ENCODE peak calls at places on chromosome 6, in nine cellular contexts. A, N, Z, Y, I, M, B, D and O are unnamed samples.

GRCh38 chr6:55886185-55886836 is 10.9 kb upstream of the BMP5 start:
- DNase-seq in B (peak; percentile 10), D (no peak), N (no peak), Z (no peak), I (no peak), M (peak; percentile 30), Y (no peak), A (no peak), O (no peak)

GRCh38 chr6:13278991-13279390 is 49.3 kb downstream of the TBC1D7 start:
- DNase-seq in B (no peak), M (no peak), Z (no peak), D (no peak), I (no peak), Y (no peak), N (no peak), A (no peak), O (peak; percentile 14)

GRCh38 chr6:43963203-43963602 is 164.0 kb downstream of the MRPL14 start:
- DNase-seq in D (no peak), Y (no peak), I (no peak), A (no peak), N (peak; percentile 43), B (no peak), Z (no peak), M (no peak), O (no peak)

GRCh38 chr6:82025271-82025670 is 222.3 kb downstream of the IBTK start:
- DNase-seq in I (no peak), Y (no peak), Z (no peak), B (no peak), A (no peak), N (no peak), D (no peak), M (no peak), O (no peak)

GRCh38 chr6:40634429-40634828 is 47.3 kb upstream of the LRFN2 start:
- DNase-seq in I (no peak), Z (no peak), B (no peak), Y (no peak), A (no peak), D (no peak), M (no peak), N (no peak), O (no peak)

GRCh38 chr6:75882734-75883133 is 133.7 kb downstream of the MYO6 start:
- DNase-seq in Y (no peak), Z (no peak), I (no peak), A (peak; percentile 21), N (no peak), B (no peak), M (peak; percentile 84), D (no peak), O (peak; percentile 48)

GRCh38 chr6:167744681-167745659 is 81.7 kb upstream of the AFDN start:
- DNase-seq in B (no peak), N (peak; percentile 73), M (no peak), I (no peak), A (no peak), Z (no peak), Y (no peak), D (no peak), O (no peak)

GRCh38 chr6:15299430-15300131 is 53.7 kb downstream of the JARID2 start:
- DNase-seq in Z (no peak), I (peak; percentile 35), Y (peak; percentile 72), B (peak; percentile 96), N (no peak), A (no peak), D (peak; percentile 71), M (no peak), O (no peak)

GRCh38 chr6:110938176-110938575 is 20.3 kb upstream of the GTF3C6 start:
- DNase-seq in Y (no peak), D (no peak), A (no peak), N (no peak), I (no peak), M (peak; percentile 73), Z (no peak), B (no peak), O (no peak)
- H3K4me3 ChIP-seq in Y (no peak overlapping the region), D (no peak overlapping the region), A (no peak overlapping the region), N (no peak overlapping the region), I (no peak overlapping the region), M (no peak overlapping the region), Z (no peak overlapping the region), B (no peak overlapping the region), O (no peak overlapping the region)

DNA sequence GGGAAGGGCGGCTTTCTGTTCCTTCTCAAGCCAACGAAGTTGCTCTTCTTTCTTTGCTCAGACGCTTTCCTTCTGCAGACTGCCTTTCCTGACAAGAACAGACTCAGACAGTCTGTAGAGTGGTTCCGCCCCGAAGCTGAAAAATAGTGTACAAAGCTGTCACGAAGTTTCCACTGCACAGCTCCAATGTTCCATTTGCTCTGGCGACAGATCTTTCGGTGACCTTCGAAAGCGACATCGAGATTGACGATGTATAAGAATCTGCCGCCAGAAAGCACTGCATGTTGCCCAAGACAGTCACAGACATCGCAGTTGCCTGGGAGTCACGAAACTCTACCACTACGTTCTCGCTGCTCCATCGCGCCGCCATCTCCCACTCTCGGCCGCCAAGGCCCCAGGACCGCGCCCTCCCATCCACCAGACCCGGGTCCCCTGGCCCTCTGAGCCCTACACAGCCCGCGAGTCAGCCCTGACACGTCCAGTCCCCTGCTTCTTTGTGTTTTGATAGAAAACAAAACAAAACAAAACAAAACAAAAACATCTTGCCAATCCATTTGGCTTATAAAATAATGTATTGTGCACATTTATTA is 42.1 kb upstream of the ZNF184 start:
- DNase-seq in Z (no peak), M (no peak), Y (no peak), B (no peak), I (no peak), N (no peak), A (no peak), D (peak; percentile 5), O (no peak)
- H3K4me3 ChIP-seq in Z (no peak overlapping the region), M (no peak overlapping the region), Y (peak overlapping the region; percentile 23), B (no peak overlapping the region), I (peak overlapping the region; percentile 17), N (no peak overlapping the region), A (peak overlapping the region; percentile 48), D (peak overlapping the region; percentile 65), O (peak overlapping the region; percentile 18)

GRCh38 chr6:27126046-27126814 is 121.3 kb upstream of the PRSS16 start:
- DNase-seq in N (no peak), A (no peak), Y (no peak), Z (no peak), B (no peak), M (no peak), D (no peak), I (no peak), O (no peak)
- H3K4me3 ChIP-seq in N (no peak overlapping the region), A (no peak overlapping the region), Y (peak overlapping the region; percentile 39), Z (no peak overlapping the region), B (peak overlapping the region; percentile 39), M (no peak overlapping the region), D (peak overlapping the region; percentile 65), I (peak overlapping the region; percentile 57), O (no peak overlapping the region)

GRCh38 chr6:80005406-80005805 is 957 bp downstream of the TTK start:
- DNase-seq in Y (no peak), N (no peak), B (no peak), A (no peak), D (no peak), I (no peak), Z (no peak), M (no peak), O (no peak)
- H3K4me3 ChIP-seq in Y (no peak overlapping the region), N (peak overlapping the region; percentile 82), B (peak overlapping the region; percentile 74), A (peak overlapping the region; percentile 80), D (peak overlapping the region; percentile 82), I (no peak overlapping the region), Z (no peak overlapping the region), M (peak overlapping the region; percentile 72), O (peak overlapping the region; percentile 89)

GRCh38 chr6:18504232-18504596 is 117.1 kb downstream of the RNF144B start:
- DNase-seq in A (no peak), M (no peak), D (no peak), B (no peak), I (no peak), N (no peak), Z (no peak), Y (no peak), O (no peak)
- H3K4me3 ChIP-seq in A (no peak overlapping the region), M (no peak overlapping the region), D (no peak overlapping the region), B (no peak overlapping the region), I (peak overlapping the region; percentile 67), N (no peak overlapping the region), Z (no peak overlapping the region), Y (no peak overlapping the region), O (no peak overlapping the region)

DNA sequence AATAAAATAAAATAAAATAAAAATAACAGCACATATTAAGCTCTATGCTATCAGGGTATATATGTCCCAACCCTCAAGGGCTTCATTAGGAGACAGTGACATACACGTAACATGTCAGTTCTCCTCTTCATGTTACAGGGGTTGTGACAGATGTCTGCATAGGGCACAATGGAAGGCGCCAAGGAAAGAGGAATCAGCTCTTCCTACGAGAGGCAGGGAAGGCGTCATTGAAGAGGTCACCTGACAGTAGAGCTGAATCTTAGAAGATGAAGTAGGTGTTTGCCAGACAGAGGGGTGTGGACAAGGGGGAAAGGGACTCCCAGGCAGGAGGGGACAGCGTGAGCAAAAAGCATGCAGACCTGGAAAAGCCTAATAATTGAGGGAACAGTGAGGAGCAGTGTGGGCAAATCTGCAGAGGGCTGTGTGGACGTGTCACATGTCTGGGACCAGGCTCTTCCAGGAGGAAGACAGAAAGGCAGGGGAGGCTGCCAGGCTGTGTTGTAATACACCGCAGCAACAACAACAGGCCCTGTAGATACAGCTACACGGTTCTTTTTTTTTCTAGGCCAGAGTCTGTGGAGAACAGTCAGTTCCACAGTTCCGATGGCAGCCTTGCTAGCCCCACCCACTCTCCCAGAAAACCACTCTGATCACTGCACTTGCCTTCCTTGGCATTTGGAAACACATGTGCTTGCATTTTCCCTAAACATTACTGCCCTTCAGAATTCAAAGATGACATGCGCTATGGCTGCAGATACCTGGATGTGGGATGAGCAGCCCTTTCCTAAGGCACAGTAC is 2.5 kb upstream of the FKBP5 start:
- DNase-seq in A (no peak), Z (peak; percentile 88), I (peak; percentile 93), B (no peak), M (peak; percentile 44), D (no peak), N (no peak), Y (peak; percentile 98), O (peak; percentile 67)
- H3K4me3 ChIP-seq in A (no peak overlapping the region), Z (no peak overlapping the region), I (peak overlapping the region; percentile 39), B (no peak overlapping the region), M (no peak overlapping the region), D (no peak overlapping the region), N (no peak overlapping the region), Y (no peak overlapping the region), O (no peak overlapping the region)

DNA sequence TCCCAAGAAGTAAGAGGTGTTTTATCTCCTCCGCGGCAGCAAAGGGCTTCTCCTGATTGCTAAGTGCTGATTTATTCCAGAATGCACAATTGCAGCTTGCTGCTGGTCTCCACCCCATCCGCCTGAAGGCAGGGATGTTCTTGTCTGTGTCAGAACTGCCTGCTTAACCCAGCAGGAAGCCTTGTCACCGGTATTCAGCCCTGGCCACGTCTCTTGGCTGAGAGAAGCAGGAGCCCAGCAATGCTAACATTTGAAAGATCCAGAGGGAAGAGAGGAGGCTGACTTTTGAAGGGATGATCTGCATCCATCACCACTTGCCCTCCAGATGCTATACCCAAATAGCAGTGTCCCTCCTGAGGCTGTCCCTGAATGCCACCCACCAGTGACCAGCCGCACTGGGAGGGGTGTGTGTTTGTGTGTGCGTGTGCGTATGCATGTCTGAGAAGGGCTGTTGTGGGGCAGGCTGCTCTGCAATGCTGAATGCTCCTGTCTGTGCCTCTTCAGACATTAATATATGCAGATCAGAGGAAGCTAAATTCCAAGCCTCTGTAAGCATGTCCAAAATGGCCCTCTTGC is 4.0 kb downstream of the SCML4 start:
- DNase-seq in N (peak; percentile 74), D (peak; percentile 53), Z (no peak), I (no peak), Y (no peak), B (no peak), A (no peak), M (peak; percentile 88), O (no peak)
- H3K4me3 ChIP-seq in N (peak overlapping the region; percentile 1), D (peak overlapping the region; percentile 97), Z (no peak overlapping the region), I (peak overlapping the region; percentile 59), Y (peak overlapping the region; percentile 17), B (no peak overlapping the region), A (no peak overlapping the region), M (peak overlapping the region; percentile 4), O (peak overlapping the region; percentile 6)